ENCODE peak calls at places on chromosomes 7 and 10, in nine cellular contexts. C is neuronal stem cell, F is small intestine, K is adipocyte, V is thyroid gland, B is GM23338, E is AG04450, R is cardiac fibroblast, O is tibial nerve. X is an unnamed sample.
A peak's percentile ranks its signal among the peaks of the same experiment; 100 is the strongest.

GRCh38 chr10:70677620-70678249 is 5.4 kb downstream of the ADAMTS14 start:
- DNase-seq in V (no peak), R (no peak), F (peak; percentile 64), E (no peak), C (no peak), K (no peak), O (no peak), B (no peak), X (no peak)

GRCh38 chr10:43689618-43689954 is 40.9 kb upstream of the ZNF32 start:
- DNase-seq in C (no peak), R (peak; percentile 52), E (no peak), B (peak; percentile 66), O (peak; percentile 43), K (no peak), F (peak; percentile 53), V (peak; percentile 70), X (no peak)

GRCh38 chr10:54742416-54742815 is 58.6 kb downstream of the PCDH15 start:
- DNase-seq in B (no peak), F (no peak), C (no peak), E (no peak), O (no peak), V (no peak), K (no peak), R (no peak), X (no peak)

GRCh38 chr7:75971961-75972763 is 22.2 kb downstream of the TMEM120A start:
- DNase-seq in O (no peak), E (no peak), F (no peak), B (peak; percentile 73), C (no peak), K (peak; percentile 25), R (peak; percentile 66), V (no peak), X (no peak)

GRCh38 chr7:27329917-27330316 is 87.3 kb downstream of the EVX1 start:
- DNase-seq in B (peak; percentile 28), K (no peak), V (no peak), O (no peak), E (no peak), F (no peak), R (no peak), C (no peak), X (no peak)

GRCh38 chr7:44052771-44053365 is 8.4 kb downstream of the DBNL start:
- DNase-seq in O (no peak), C (no peak), K (no peak), E (no peak), R (no peak), B (no peak), V (no peak), F (no peak), X (no peak)

GRCh38 chr10:69892436-69893215 is 90.9 kb downstream of the COL13A1 start:
- DNase-seq in V (peak; percentile 59), O (no peak), K (no peak), R (no peak), C (no peak), B (no peak), E (no peak), F (no peak), X (no peak)

GRCh38 chr7:139654270-139655181 is 123.3 kb downstream of the HIPK2 start:
- DNase-seq in C (no peak), V (no peak), B (no peak), E (no peak), F (peak; percentile 35), K (no peak), O (no peak), R (peak; percentile 30), X (no peak)

GRCh38 chr10:76356557-76356956 is 925.1 kb downstream of the LRMDA start:
- DNase-seq in K (peak; percentile 81), F (no peak), V (no peak), R (no peak), O (no peak), E (no peak), C (no peak), B (no peak), X (no peak)

GRCh38 chr10:35639021-35639521 is 3.0 kb downstream of the FZD8 start:
- DNase-seq in K (no peak), B (peak; percentile 90), R (no peak), C (peak; percentile 69), E (no peak), V (peak; percentile 3), F (no peak), O (no peak), X (no peak)

GRCh38 chr10:35636942-35637341 is 5.2 kb downstream of the FZD8 start:
- DNase-seq in O (no peak), R (no peak), E (no peak), F (no peak), B (no peak), C (peak; percentile 52), K (no peak), V (no peak), X (no peak)

GRCh38 chr10:35637456-35637855 is 4.6 kb downstream of the FZD8 start:
- DNase-seq in V (peak; percentile 7), O (no peak), F (no peak), R (peak; percentile 15), K (no peak), C (peak; percentile 92), B (peak; percentile 88), E (no peak), X (no peak)

GRCh38 chr10:35639651-35640311 is 2.3 kb downstream of the FZD8 start:
- DNase-seq in K (peak; percentile 66), B (peak; percentile 70), V (peak; percentile 56), C (peak; percentile 43), F (no peak), E (no peak), R (peak; percentile 43), O (no peak), X (no peak)

DNA sequence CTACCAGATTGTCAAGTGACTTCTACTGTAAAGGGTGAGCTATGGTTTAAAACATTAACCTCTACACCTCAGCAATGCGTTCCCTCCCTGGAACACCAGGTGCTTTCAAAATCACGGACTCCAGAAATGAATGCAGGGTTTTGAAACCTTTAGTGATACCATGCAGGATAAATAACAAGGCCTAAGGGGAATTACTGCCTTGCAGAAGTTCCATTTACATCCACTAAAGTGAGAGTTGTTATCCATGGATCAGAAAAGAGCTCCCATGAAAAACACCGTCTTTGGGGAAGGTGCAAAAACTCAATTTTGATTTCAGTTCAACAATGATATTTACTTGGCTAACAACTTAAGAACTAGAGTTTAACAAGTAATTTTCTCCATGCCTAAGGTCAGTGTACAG is 4.0 kb downstream of the FZD8 start:
- DNase-seq in R (no peak), B (peak; percentile 11), C (no peak), E (no peak), F (no peak), V (no peak), K (no peak), O (no peak), X (no peak)
- H3K4me3 ChIP-seq in R (no peak overlapping the region), B (peak overlapping the region; percentile 60), C (peak overlapping the region; percentile 65), E (no peak overlapping the region), F (no peak overlapping the region), V (no peak overlapping the region), K (no peak overlapping the region), O (no peak overlapping the region), X (no peak overlapping the region)

GRCh38 chr10:124064158-124064603 is 29.2 kb downstream of the CHST15 start:
- DNase-seq in C (no peak), O (no peak), B (no peak), R (no peak), K (no peak), V (no peak), E (no peak), F (no peak), X (no peak)

GRCh38 chr10:124066744-124067714 is 26.4 kb downstream of the CHST15 start:
- DNase-seq in E (no peak), V (no peak), B (peak; percentile 82), F (no peak), R (no peak), C (peak; percentile 21), K (no peak), O (no peak), X (no peak)

GRCh38 chr10:124063736-124064135 is 29.7 kb downstream of the CHST15 start:
- DNase-seq in B (no peak), F (peak; percentile 20), K (peak; percentile 85), C (no peak), V (peak; percentile 35), R (peak; percentile 80), E (peak; percentile 8), O (no peak), X (peak; percentile 75)

GRCh38 chr10:124064676-124065075 is 28.7 kb downstream of the CHST15 start:
- DNase-seq in O (no peak), V (no peak), E (no peak), C (no peak), R (no peak), F (peak; percentile 34), K (no peak), B (no peak), X (no peak)

DNA sequence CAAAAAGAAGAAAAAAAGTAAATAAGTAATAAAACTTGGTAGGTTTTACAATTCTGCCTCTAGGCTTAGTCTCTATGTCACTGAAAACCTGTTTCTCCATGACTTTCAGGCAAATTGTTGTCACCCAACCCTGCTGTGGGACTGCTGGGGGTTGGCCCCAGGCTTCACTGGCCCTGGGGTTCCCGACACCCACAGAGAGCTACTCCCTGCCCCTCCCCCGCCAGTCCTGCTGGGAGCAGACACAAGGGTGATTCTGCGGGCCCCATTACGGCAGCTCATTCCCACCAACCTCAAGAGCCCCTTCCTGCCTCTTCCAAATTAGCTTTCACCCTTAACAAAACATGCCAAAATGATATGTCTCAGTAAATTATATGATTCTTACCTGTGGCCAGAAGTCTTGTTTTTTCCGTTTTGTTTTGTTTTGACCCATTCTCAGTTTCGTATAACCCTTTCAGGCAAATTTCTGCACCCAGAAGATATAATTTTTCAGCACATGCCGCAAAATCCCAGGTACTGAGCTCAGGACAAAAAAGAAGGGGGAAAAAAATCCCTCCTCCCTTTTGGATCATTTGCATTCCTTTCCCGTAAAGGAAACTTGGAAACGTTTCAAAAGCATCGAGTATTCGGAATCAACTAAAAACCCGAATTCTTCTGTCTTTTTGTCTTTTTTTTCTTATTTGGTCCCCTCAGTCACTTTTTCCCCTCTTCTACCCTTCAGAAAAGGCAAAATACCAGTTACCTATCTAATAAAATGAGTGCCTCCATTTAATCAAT is 27.8 kb downstream of the CHST15 start:
- DNase-seq in O (no peak), V (no peak), K (no peak), B (peak; percentile 42), C (no peak), F (no peak), E (no peak), R (no peak), X (no peak)
- H3K4me3 ChIP-seq in O (no peak overlapping the region), V (no peak overlapping the region), K (no peak overlapping the region), B (peak overlapping the region; percentile 21), C (no peak overlapping the region), F (no peak overlapping the region), E (no peak overlapping the region), R (no peak overlapping the region), X (no peak overlapping the region)

GRCh38 chr10:96584474-96584873 is 2.3 kb downstream of the TM9SF3 start:
- DNase-seq in O (no peak), C (no peak), K (no peak), R (no peak), F (no peak), V (no peak), E (no peak), B (no peak), X (no peak)
- H3K4me3 ChIP-seq in O (no peak overlapping the region), C (no peak overlapping the region), K (peak overlapping the region; percentile 92), R (no peak overlapping the region), F (peak overlapping the region; percentile 27), V (no peak overlapping the region), E (no peak overlapping the region), B (no peak overlapping the region), X (no peak overlapping the region)

DNA sequence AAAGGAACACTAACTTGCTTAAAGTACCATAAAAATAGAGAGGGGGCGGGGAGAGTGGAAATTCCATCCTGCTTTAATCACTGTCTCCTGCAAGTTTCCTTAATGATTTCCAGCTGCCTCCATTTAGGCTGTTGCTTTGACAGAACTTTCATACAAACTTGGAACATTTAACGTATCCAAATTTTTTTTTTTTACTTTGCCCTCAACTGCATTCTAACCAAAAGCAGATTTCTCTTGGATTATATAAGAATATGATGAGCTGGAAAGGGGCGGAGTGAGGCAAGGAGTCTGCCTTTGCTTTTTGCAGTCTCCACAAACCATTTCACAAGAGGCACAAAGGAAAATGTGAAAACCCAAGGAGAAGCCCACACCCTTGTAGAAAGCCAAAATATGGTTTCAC is 46.6 kb upstream of the COL1A2 start:
- DNase-seq in K (peak; percentile 98), V (no peak), B (no peak), O (peak; percentile 66), F (no peak), C (no peak), R (peak; percentile 94), E (peak; percentile 85), X (peak; percentile 99)
- H3K4me3 ChIP-seq in K (peak overlapping the region; percentile 67), V (no peak overlapping the region), B (no peak overlapping the region), O (no peak overlapping the region), F (no peak overlapping the region), C (no peak overlapping the region), R (no peak overlapping the region), E (peak overlapping the region; percentile 14), X (no peak overlapping the region)